ENCODE peak calls at places on chromosome 16, in seven cellular contexts. U, X, A, Q, Y, M and F are unnamed samples.

GRCh38 chr16:31508706-31509523 is 724 bp upstream of the RUSF1 start:
- DNase-seq in U (no peak), Q (peak), A (no peak), X (peak), Y (no peak), M (no peak), F (no peak)

GRCh38 chr16:1810106-1810505 is 16.5 kb downstream of the HAGH start:
- DNase-seq in A (no peak), X (no peak), Q (no peak), U (no peak), M (no peak), Y (no peak), F (no peak)

GRCh38 chr16:61836804-61837398 is 199.3 kb downstream of the CDH8 start:
- DNase-seq in M (no peak), Q (no peak), X (no peak), Y (no peak), A (no peak), U (no peak), F (no peak)

GRCh38 chr16:75203106-75203505 is 3.9 kb downstream of the CTRB2 start:
- DNase-seq in Y (no peak), A (no peak), M (no peak), X (no peak), Q (no peak), U (no peak), F (no peak)

GRCh38 chr16:85098565-85098964 is 13.7 kb downstream of the CIBAR2 start:
- DNase-seq in U (no peak), X (no peak), M (no peak), Y (no peak), Q (no peak), A (no peak), F (no peak)

GRCh38 chr16:86498155-86498651 is 12.1 kb upstream of the FOXF1 start:
- DNase-seq in A (no peak), U (no peak), Y (no peak), M (no peak), X (peak), Q (no peak), F (no peak)

GRCh38 chr16:60636117-60636516 is 1400.1 kb downstream of the CDH8 start:
- DNase-seq in A (no peak), M (no peak), X (no peak), Q (peak), Y (no peak), U (no peak), F (no peak)

GRCh38 chr16:25625620-25626019 is 66.1 kb upstream of the HS3ST4 start:
- DNase-seq in Q (no peak), Y (no peak), X (no peak), U (no peak), A (no peak), M (no peak), F (no peak)

GRCh38 chr16:71854369-71854948 is 8.7 kb downstream of the ATXN1L start:
- DNase-seq in Y (no peak), A (no peak), U (no peak), X (no peak), M (no peak), Q (peak), F (no peak)

GRCh38 chr16:50103764-50104163 is 38.0 kb downstream of the HEATR3 start:
- DNase-seq in A (no peak), Y (no peak), M (no peak), U (no peak), Q (peak), X (no peak), F (peak)